ENCODE peak calls at places on chromosomes 16 and 17, in five cellular contexts. W, N, J, F and L are unnamed samples.

GRCh38 chr17:44940321-44940720 is 7.3 kb downstream of the KIF18B start:
- DNase-seq in W (no peak), N (no peak), J (no peak), F (peak; percentile 93), L (peak; percentile 48)

GRCh38 chr17:18960241-18960665 is 8.3 kb downstream of the SLC5A10 start:
- DNase-seq in W (no peak), N (peak; percentile 66), J (peak; percentile 67), F (no peak), L (peak; percentile 49)

GRCh38 chr17:28505986-28506665 is at the start of gene FOXN1:
- DNase-seq in W (no peak), N (no peak), J (no peak), F (no peak), L (no peak)

GRCh38 chr16:81652798-81653505 is 126.1 kb upstream of the PLCG2 start:
- DNase-seq in W (no peak), N (no peak), J (no peak), F (no peak), L (no peak)

GRCh38 chr16:88779406-88780099 is 5.5 kb downstream of the PIEZO1 start:
- DNase-seq in W (no peak), N (peak; percentile 44), J (no peak), F (no peak), L (no peak)

GRCh38 chr16:9821331-9821730 is 360.9 kb downstream of the GRIN2A start:
- DNase-seq in W (no peak), N (no peak), J (no peak), F (no peak), L (no peak)

GRCh38 chr16:53266156-53266555 is 168.1 kb upstream of the RBL2 start:
- DNase-seq in W (no peak), N (no peak), J (no peak), F (peak; percentile 18), L (no peak)

GRCh38 chr17:46785696-46786095 is 32.8 kb downstream of the WNT3 start:
- DNase-seq in W (no peak), N (no peak), J (no peak), F (no peak), L (no peak)

GRCh38 chr16:11570258-11570657 is 16.5 kb downstream of the LITAF start:
- DNase-seq in W (no peak), N (no peak), J (no peak), F (no peak), L (no peak)

GRCh38 chr17:38797091-38797490 is 2.3 kb downstream of the PIP4K2B start:
- DNase-seq in W (no peak), N (no peak), J (no peak), F (no peak), L (no peak)

GRCh38 chr17:48025040-48025903 is 12.3 kb downstream of the COPZ2 start:
- DNase-seq in W (peak; percentile 97), N (peak; percentile 99), J (peak; percentile 99), F (peak; percentile 99), L (peak; percentile 99)

GRCh38 chr17:48028736-48029135 is 8.9 kb downstream of the COPZ2 start:
- DNase-seq in W (no peak), N (no peak), J (no peak), F (no peak), L (peak; percentile 16)

GRCh38 chr17:48027322-48027981 is 10.1 kb downstream of the COPZ2 start:
- DNase-seq in W (no peak), N (no peak), J (no peak), F (no peak), L (peak; percentile 39)

GRCh38 chr17:48025904-48026502 is 11.6 kb downstream of the COPZ2 start:
- DNase-seq in W (no peak), N (no peak), J (peak; percentile 76), F (peak; percentile 90), L (peak; percentile 79)

DNA sequence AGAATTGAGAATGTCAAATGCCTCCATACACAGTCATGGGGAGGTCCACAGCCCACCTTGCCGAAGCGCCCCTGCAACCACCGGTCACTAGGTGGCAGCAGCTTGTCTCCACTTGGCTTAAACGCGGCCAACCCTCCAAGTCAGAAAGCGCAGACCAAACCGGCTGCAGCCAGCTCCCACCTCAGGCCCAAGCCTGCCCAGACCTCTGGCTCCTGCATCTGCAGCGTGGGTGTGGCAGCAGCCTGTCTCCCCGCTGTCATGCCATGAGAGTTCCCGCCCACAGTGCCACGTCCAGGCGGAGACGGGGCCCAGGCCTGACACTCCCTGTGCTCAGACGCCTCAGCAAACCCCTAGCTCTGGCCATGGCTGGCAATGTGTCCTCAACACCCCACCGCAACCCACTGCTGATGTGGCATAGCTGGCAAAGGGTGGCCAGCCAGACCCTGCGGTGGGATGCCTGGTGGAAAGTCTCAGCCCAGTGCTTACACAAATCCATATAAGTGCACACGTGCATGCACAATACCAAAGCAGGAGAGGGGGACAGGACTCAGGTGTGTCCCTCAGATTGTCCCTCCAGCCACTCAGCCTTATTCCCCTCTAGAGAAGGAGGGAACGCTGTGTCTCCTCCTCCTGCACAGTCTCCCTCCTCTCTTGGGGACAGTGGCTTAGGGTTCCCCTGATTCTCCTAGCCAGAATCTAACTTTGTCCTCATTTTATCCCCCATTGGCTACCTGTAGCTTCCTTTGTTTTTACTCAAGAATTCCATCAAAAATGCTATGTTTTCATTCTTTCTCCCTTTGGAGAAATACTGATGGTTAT is 10.9 kb downstream of the COPZ2 start:
- DNase-seq in W (peak; percentile 78), N (peak; percentile 92), J (peak; percentile 95), F (peak; percentile 93), L (peak; percentile 97)
- TF ChIP-seq CTCF in W (peak; percentile 85), N (peak; percentile 69), J (peak; percentile 92), F (peak; percentile 99), L (peak; percentile 95)

GRCh38 chr16:60720060-60720459 is 1316.2 kb downstream of the CDH8 start:
- DNase-seq in W (no peak), N (no peak), J (no peak), F (no peak), L (no peak)
- H3K9me3 ChIP-seq in W (no peaks in the 10 kb centered on the region), N (no peaks in the 10 kb centered on the region), J (no peaks in the 10 kb centered on the region), F (no peaks in the 10 kb centered on the region), L (peaks cover 11% of the 10 kb centered on the region)

GRCh38 chr17:2692781-2693135 is 18.8 kb downstream of the CLUH start:
- DNase-seq in W (no peak), N (no peak), J (no peak), F (no peak), L (peak; percentile 27)

GRCh38 chr17:2690165-2691068 is 21.1 kb downstream of the CLUH start:
- DNase-seq in W (peak; percentile 14), N (peak; percentile 79), J (no peak), F (no peak), L (no peak)

GRCh38 chr17:2691965-2692780 is 19.4 kb downstream of the CLUH start:
- DNase-seq in W (peak; percentile 13), N (peak; percentile 77), J (peak; percentile 60), F (no peak), L (peak; percentile 60)

GRCh38 chr17:2689411-2690164 is 22.0 kb downstream of the CLUH start:
- DNase-seq in W (peak; percentile 35), N (peak; percentile 71), J (no peak), F (no peak), L (no peak)

DNA sequence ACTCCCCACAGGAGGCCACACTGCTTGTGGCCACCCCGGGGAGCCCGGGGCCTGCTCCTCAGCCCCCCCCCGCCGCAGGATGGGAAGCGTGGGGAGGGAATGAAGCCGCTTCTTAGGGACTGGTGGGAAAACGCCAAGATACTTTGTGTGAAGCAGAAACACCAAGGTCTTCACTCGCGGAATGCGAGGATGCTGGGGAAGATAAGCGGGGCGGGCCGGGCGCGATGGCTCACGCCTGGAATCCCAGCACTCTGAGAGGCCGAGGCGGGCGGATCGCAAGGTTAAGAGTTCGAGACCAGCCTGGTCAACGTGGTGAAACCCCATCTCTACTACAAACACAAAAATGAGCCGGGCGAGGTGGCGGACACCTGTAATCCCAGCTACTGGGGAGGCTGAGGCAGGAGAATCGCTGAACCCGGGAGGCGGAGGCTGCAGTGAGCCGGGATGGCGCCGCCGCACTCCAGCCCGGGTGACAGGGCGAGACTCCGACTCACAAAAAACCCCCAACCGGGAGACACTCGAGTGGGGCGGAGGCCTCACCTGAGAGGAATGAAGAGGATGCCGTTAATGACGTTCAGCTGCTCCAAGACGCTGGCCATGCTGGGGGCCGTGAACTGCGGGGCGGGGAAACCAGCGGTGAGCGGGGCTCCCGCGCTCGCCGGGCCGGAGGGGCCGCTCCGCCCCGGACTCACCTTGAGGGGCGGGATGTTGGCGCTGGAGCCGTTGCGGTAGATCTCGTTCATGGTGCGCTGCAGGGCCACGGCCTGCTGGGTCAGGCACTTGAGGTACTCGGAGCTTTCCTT is 20.3 kb downstream of the CLUH start:
- DNase-seq in W (peak; percentile 15), N (peak; percentile 63), J (peak; percentile 61), F (no peak), L (no peak)
- H3K4me3 ChIP-seq in W (no peak overlapping the region), N (no peak overlapping the region), J (no peak overlapping the region), F (no peak overlapping the region), L (no peak overlapping the region)

DNA sequence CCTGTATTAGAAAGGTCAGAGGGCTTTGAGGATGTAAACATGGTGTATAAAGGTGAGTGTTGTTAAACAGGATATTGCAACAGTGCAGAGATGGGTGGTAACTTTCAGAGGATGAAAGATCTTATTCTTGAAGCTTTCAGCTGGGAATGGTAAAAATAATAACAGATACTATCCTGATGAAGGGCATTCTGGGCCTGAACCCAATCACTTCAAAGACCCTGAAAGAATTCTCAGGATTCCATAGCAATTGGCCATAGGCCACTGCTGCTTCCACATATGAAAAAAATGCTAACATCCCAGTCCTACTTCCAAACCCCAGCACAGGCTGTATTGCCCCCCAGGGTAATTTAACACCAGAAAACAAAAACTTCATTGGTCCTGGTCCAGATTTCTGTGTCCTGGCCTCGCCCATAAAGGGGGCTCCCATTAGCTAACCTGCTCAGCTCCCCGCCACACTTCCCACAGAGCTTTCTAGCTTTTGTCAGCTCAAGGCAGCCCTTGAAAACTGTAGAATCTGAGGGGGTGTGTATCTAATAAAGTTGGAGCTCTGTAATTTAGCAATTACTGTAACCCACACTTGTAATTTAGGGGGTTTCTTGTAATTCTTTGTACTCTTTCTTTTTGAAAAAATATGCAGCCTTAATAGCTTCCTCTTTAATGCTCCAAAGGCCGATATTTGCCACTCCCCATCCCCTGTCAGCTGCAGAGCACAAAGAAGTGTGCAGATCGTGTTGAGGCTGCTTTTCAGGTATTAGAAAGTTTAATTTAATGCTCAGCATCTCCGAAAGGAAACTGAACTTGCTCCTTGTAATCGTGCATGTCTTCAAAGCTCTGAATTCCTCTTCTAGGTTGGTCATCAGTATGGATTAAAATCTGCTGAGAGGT is 371.5 kb downstream of the SEC14L1 start:
- DNase-seq in W (no peak), N (no peak), J (no peak), F (no peak), L (no peak)
- TF ChIP-seq CTCF in W (no peak), N (no peak), J (no peak), F (no peak), L (no peak)

GRCh38 chr17:5183410-5183793 is 8.3 kb downstream of the ZNF594 start:
- DNase-seq in W (no peak), N (no peak), J (no peak), F (no peak), L (no peak)

GRCh38 chr17:5184284-5184683 is 7.4 kb downstream of the ZNF594 start:
- DNase-seq in W (no peak), N (no peak), J (no peak), F (no peak), L (no peak)

GRCh38 chr17:5182597-5183409 is 8.9 kb downstream of the ZNF594 start:
- DNase-seq in W (no peak), N (no peak), J (no peak), F (no peak), L (no peak)

GRCh38 chr17:5181509-5182305 is 10.0 kb downstream of the ZNF594 start:
- DNase-seq in W (no peak), N (no peak), J (no peak), F (no peak), L (no peak)

GRCh38 chr17:5179003-5179402 is 12.7 kb downstream of the ZNF594 start:
- DNase-seq in W (no peak), N (no peak), J (no peak), F (no peak), L (no peak)
- H3K9me3 ChIP-seq in W (peaks cover 10% of the 10 kb centered on the region), N (peaks cover 24% of the 10 kb centered on the region), J (peaks cover 47% of the 10 kb centered on the region), F (peaks cover 30% of the 10 kb centered on the region), L (peaks cover 48% of the 10 kb centered on the region)

GRCh38 chr17:13154403-13154802 is 136.6 kb upstream of the ELAC2 start:
- DNase-seq in W (no peak), N (no peak), J (no peak), F (no peak), L (no peak)
- H3K4me3 ChIP-seq in W (no peak overlapping the region), N (no peak overlapping the region), J (no peak overlapping the region), F (no peak overlapping the region), L (no peak overlapping the region)